ENCODE peak calls at places on chromosomes 12 and 14, in ten cellular contexts. One of them, this sample, is unnamed.

GRCh38 chr14:80005561-80005960 is 205.7 kb downstream of the DIO2 start:
- DNase-seq in AG20443: no peak
- DNase-seq in HS-27A: no peak
- DNase-seq in A172: no peak
- DNase-seq in left cardiac atrium: no peak
- DNase-seq in Ammon's horn: no peak
- DNase-seq in NCI-H1417: no peak
- DNase-seq in ecto neural progenitor cell: no peak
- DNase-seq in transverse colon: no peak
- DNase-seq in body of pancreas: no peak
- DNase-seq in this sample: no peak

GRCh38 chr14:35963209-35963608 is 137.1 kb downstream of the BRMS1L start:
- DNase-seq in ecto neural progenitor cell: no peak
- DNase-seq in A172: no peak
- DNase-seq in transverse colon: no peak
- DNase-seq in Ammon's horn: no peak
- DNase-seq in HS-27A: no peak
- DNase-seq in NCI-H1417: no peak
- DNase-seq in left cardiac atrium: no peak
- DNase-seq in body of pancreas: no peak
- DNase-seq in AG20443: no peak
- DNase-seq in this sample: no peak

GRCh38 chr14:34060747-34061050 is 109.8 kb upstream of the EGLN3 start:
- DNase-seq in body of pancreas: no peak
- DNase-seq in ecto neural progenitor cell: no peak
- DNase-seq in A172: no peak
- DNase-seq in HS-27A: no peak
- DNase-seq in transverse colon: no peak
- DNase-seq in AG20443: no peak
- DNase-seq in Ammon's horn: no peak
- DNase-seq in left cardiac atrium: no peak
- DNase-seq in NCI-H1417: no peak
- DNase-seq in this sample: no peak

GRCh38 chr14:100592461-100592871 is 5.2 kb upstream of the BEGAIN start:
- DNase-seq in HS-27A: no peak
- DNase-seq in A172: no peak
- DNase-seq in left cardiac atrium: peak
- DNase-seq in body of pancreas: no peak
- DNase-seq in AG20443: no peak
- DNase-seq in ecto neural progenitor cell: no peak
- DNase-seq in Ammon's horn: no peak
- DNase-seq in NCI-H1417: no peak
- DNase-seq in transverse colon: no peak
- DNase-seq in this sample: no peak

GRCh38 chr12:103969391-103969790 is 3.7 kb downstream of the TDG start:
- DNase-seq in HS-27A: no peak
- DNase-seq in AG20443: peak
- DNase-seq in transverse colon: no peak
- DNase-seq in A172: peak
- DNase-seq in Ammon's horn: no peak
- DNase-seq in NCI-H1417: no peak
- DNase-seq in ecto neural progenitor cell: no peak
- DNase-seq in body of pancreas: no peak
- DNase-seq in left cardiac atrium: no peak
- DNase-seq in this sample: no peak

GRCh38 chr14:68263563-68264350 is 444.2 kb downstream of the RAD51B start:
- DNase-seq in body of pancreas: no peak
- DNase-seq in AG20443: no peak
- DNase-seq in Ammon's horn: no peak
- DNase-seq in ecto neural progenitor cell: no peak
- DNase-seq in left cardiac atrium: no peak
- DNase-seq in transverse colon: no peak
- DNase-seq in A172: no peak
- DNase-seq in HS-27A: no peak
- DNase-seq in NCI-H1417: no peak
- DNase-seq in this sample: no peak

GRCh38 chr14:62743118-62743517 is 302.1 kb downstream of the KCNH5 start:
- DNase-seq in body of pancreas: no peak
- DNase-seq in ecto neural progenitor cell: no peak
- DNase-seq in Ammon's horn: no peak
- DNase-seq in left cardiac atrium: no peak
- DNase-seq in AG20443: no peak
- DNase-seq in NCI-H1417: no peak
- DNase-seq in HS-27A: no peak
- DNase-seq in A172: no peak
- DNase-seq in transverse colon: no peak
- DNase-seq in this sample: no peak

GRCh38 chr14:95662376-95663186 is 23.6 kb upstream of the TCL1B start:
- DNase-seq in NCI-H1417: peak
- DNase-seq in HS-27A: no peak
- DNase-seq in transverse colon: no peak
- DNase-seq in AG20443: no peak
- DNase-seq in Ammon's horn: no peak
- DNase-seq in ecto neural progenitor cell: no peak
- DNase-seq in left cardiac atrium: no peak
- DNase-seq in A172: peak
- DNase-seq in body of pancreas: no peak
- DNase-seq in this sample: peak

GRCh38 chr14:24692382-24693352 is 58.7 kb upstream of the GZMB start:
- DNase-seq in ecto neural progenitor cell: no peak
- DNase-seq in HS-27A: no peak
- DNase-seq in A172: no peak
- DNase-seq in AG20443: no peak
- DNase-seq in left cardiac atrium: no peak
- DNase-seq in body of pancreas: no peak
- DNase-seq in Ammon's horn: no peak
- DNase-seq in NCI-H1417: no peak
- DNase-seq in transverse colon: no peak
- DNase-seq in this sample: no peak

GRCh38 chr12:50283230-50283923 is at the start of gene LIMA1:
- DNase-seq in Ammon's horn: peak
- DNase-seq in A172: peak
- DNase-seq in HS-27A: peak
- DNase-seq in transverse colon: peak
- DNase-seq in body of pancreas: peak
- DNase-seq in NCI-H1417: peak
- DNase-seq in AG20443: peak
- DNase-seq in left cardiac atrium: peak
- DNase-seq in ecto neural progenitor cell: peak
- DNase-seq in this sample: peak

GRCh38 chr12:118317729-118318128 is 55.0 kb downstream of the TAOK3 start:
- DNase-seq in AG20443: no peak
- DNase-seq in transverse colon: no peak
- DNase-seq in ecto neural progenitor cell: no peak
- DNase-seq in body of pancreas: no peak
- DNase-seq in left cardiac atrium: no peak
- DNase-seq in NCI-H1417: no peak
- DNase-seq in HS-27A: no peak
- DNase-seq in A172: no peak
- DNase-seq in Ammon's horn: no peak
- DNase-seq in this sample: no peak

GRCh38 chr12:118603610-118604361 is 227.4 kb downstream of the SUDS3 start:
- DNase-seq in NCI-H1417: peak
- DNase-seq in HS-27A: no peak
- DNase-seq in A172: no peak
- DNase-seq in transverse colon: no peak
- DNase-seq in AG20443: no peak
- DNase-seq in body of pancreas: peak
- DNase-seq in left cardiac atrium: no peak
- DNase-seq in Ammon's horn: no peak
- DNase-seq in ecto neural progenitor cell: no peak
- DNase-seq in this sample: no peak

GRCh38 chr14:88492272-88493089 is 62.3 kb downstream of the PTPN21 start:
- DNase-seq in A172: peak
- DNase-seq in NCI-H1417: peak
- DNase-seq in body of pancreas: peak
- DNase-seq in ecto neural progenitor cell: peak
- DNase-seq in HS-27A: peak
- DNase-seq in left cardiac atrium: peak
- DNase-seq in transverse colon: peak
- DNase-seq in AG20443: peak
- DNase-seq in Ammon's horn: peak
- DNase-seq in this sample: peak

GRCh38 chr14:21704340-21704737 is 30.7 kb upstream of the OR4E1 start:
- DNase-seq in Ammon's horn: no peak
- DNase-seq in body of pancreas: no peak
- DNase-seq in transverse colon: no peak
- DNase-seq in left cardiac atrium: no peak
- DNase-seq in A172: no peak
- DNase-seq in AG20443: no peak
- DNase-seq in ecto neural progenitor cell: no peak
- DNase-seq in HS-27A: no peak
- DNase-seq in NCI-H1417: no peak
- DNase-seq in this sample: no peak

GRCh38 chr12:67356400-67356799 is 87.2 kb downstream of the CAND1 start:
- DNase-seq in Ammon's horn: no peak
- DNase-seq in ecto neural progenitor cell: no peak
- DNase-seq in transverse colon: no peak
- DNase-seq in A172: no peak
- DNase-seq in AG20443: no peak
- DNase-seq in HS-27A: no peak
- DNase-seq in body of pancreas: no peak
- DNase-seq in left cardiac atrium: no peak
- DNase-seq in NCI-H1417: peak
- DNase-seq in this sample: no peak

GRCh38 chr14:94180655-94181271 is 6.6 kb downstream of the PPP4R4 start:
- DNase-seq in A172: peak
- DNase-seq in Ammon's horn: peak
- DNase-seq in ecto neural progenitor cell: no peak
- DNase-seq in HS-27A: no peak
- DNase-seq in body of pancreas: no peak
- DNase-seq in left cardiac atrium: no peak
- DNase-seq in AG20443: peak
- DNase-seq in NCI-H1417: peak
- DNase-seq in transverse colon: no peak
- DNase-seq in this sample: peak

GRCh38 chr14:75242546-75243273 is 35.9 kb upstream of the FOS start:
- DNase-seq in A172: no peak
- DNase-seq in NCI-H1417: peak
- DNase-seq in ecto neural progenitor cell: no peak
- DNase-seq in Ammon's horn: no peak
- DNase-seq in body of pancreas: no peak
- DNase-seq in AG20443: peak
- DNase-seq in left cardiac atrium: peak
- DNase-seq in HS-27A: no peak
- DNase-seq in transverse colon: peak
- DNase-seq in this sample: no peak

GRCh38 chr14:79271122-79271521 is 940.2 kb downstream of the DIO2 start:
- DNase-seq in left cardiac atrium: no peak
- DNase-seq in body of pancreas: no peak
- DNase-seq in Ammon's horn: no peak
- DNase-seq in A172: no peak
- DNase-seq in AG20443: no peak
- DNase-seq in NCI-H1417: no peak
- DNase-seq in ecto neural progenitor cell: no peak
- DNase-seq in transverse colon: no peak
- DNase-seq in HS-27A: no peak
- DNase-seq in this sample: no peak

GRCh38 chr12:53623986-53624385 is 2.2 kb downstream of the ATF7 start:
- DNase-seq in A172: no peak
- DNase-seq in Ammon's horn: peak
- DNase-seq in HS-27A: no peak
- DNase-seq in transverse colon: no peak
- DNase-seq in NCI-H1417: no peak
- DNase-seq in left cardiac atrium: no peak
- DNase-seq in ecto neural progenitor cell: no peak
- DNase-seq in AG20443: peak
- DNase-seq in body of pancreas: no peak
- DNase-seq in this sample: no peak

GRCh38 chr14:29126361-29126760 is 359.8 kb downstream of the FOXG1 start:
- DNase-seq in A172: no peak
- DNase-seq in AG20443: no peak
- DNase-seq in HS-27A: no peak
- DNase-seq in Ammon's horn: no peak
- DNase-seq in ecto neural progenitor cell: no peak
- DNase-seq in NCI-H1417: no peak
- DNase-seq in body of pancreas: no peak
- DNase-seq in left cardiac atrium: no peak
- DNase-seq in transverse colon: no peak
- DNase-seq in this sample: no peak

GRCh38 chr14:73825551-73826188 is 26.0 kb upstream of the PTGR2 start:
- DNase-seq in NCI-H1417: peak
- DNase-seq in transverse colon: peak
- DNase-seq in Ammon's horn: peak
- DNase-seq in body of pancreas: peak
- DNase-seq in ecto neural progenitor cell: peak
- DNase-seq in AG20443: peak
- DNase-seq in HS-27A: peak
- DNase-seq in left cardiac atrium: peak
- DNase-seq in A172: peak
- DNase-seq in this sample: peak

GRCh38 chr12:26741828-26742227 is 91.2 kb downstream of the ITPR2 start:
- DNase-seq in transverse colon: no peak
- DNase-seq in HS-27A: no peak
- DNase-seq in left cardiac atrium: no peak
- DNase-seq in A172: no peak
- DNase-seq in NCI-H1417: no peak
- DNase-seq in ecto neural progenitor cell: no peak
- DNase-seq in body of pancreas: no peak
- DNase-seq in AG20443: no peak
- DNase-seq in Ammon's horn: no peak
- DNase-seq in this sample: no peak

GRCh38 chr12:6607751-6608591 is 792 bp upstream of the CHD4 start:
- DNase-seq in Ammon's horn: peak
- DNase-seq in A172: peak
- DNase-seq in AG20443: peak
- DNase-seq in HS-27A: no peak
- DNase-seq in body of pancreas: peak
- DNase-seq in transverse colon: peak
- DNase-seq in NCI-H1417: peak
- DNase-seq in left cardiac atrium: no peak
- DNase-seq in ecto neural progenitor cell: peak
- DNase-seq in this sample: peak

GRCh38 chr12:74581439-74581838 is 43.8 kb downstream of the ATXN7L3B start:
- DNase-seq in A172: no peak
- DNase-seq in Ammon's horn: no peak
- DNase-seq in left cardiac atrium: no peak
- DNase-seq in AG20443: no peak
- DNase-seq in NCI-H1417: no peak
- DNase-seq in transverse colon: no peak
- DNase-seq in ecto neural progenitor cell: no peak
- DNase-seq in body of pancreas: no peak
- DNase-seq in HS-27A: no peak
- DNase-seq in this sample: no peak

GRCh38 chr12:128652136-128652751 is 171.5 kb downstream of the SLC15A4 start:
- DNase-seq in Ammon's horn: peak
- DNase-seq in transverse colon: no peak
- DNase-seq in left cardiac atrium: no peak
- DNase-seq in AG20443: no peak
- DNase-seq in body of pancreas: no peak
- DNase-seq in NCI-H1417: no peak
- DNase-seq in A172: no peak
- DNase-seq in ecto neural progenitor cell: no peak
- DNase-seq in HS-27A: no peak
- DNase-seq in this sample: no peak